ENCODE peak calls at places on chromosomes 13 and 19, in seven cellular contexts. Y, Q, S, Z, P, B and O are unnamed samples.

GRCh38 chr19:55660991-55661390 is 6.2 kb downstream of the U2AF2 start:
- DNase-seq in Y (no peak), Q (no peak), S (no peak), Z (no peak), P (no peak), B (no peak), O (peak; percentile 70)

GRCh38 chr13:75938811-75939525 is 302.8 kb downstream of the LMO7 start:
- DNase-seq in Y (no peak), Q (no peak), S (no peak), Z (peak; percentile 3), P (no peak), B (peak; percentile 2), O (no peak)

GRCh38 chr19:325173-325936 is 19.2 kb downstream of the MIER2 start:
- DNase-seq in Y (no peak), Q (no peak), S (no peak), Z (no peak), P (no peak), B (no peak), O (peak; percentile 58)

GRCh38 chr19:58386576-58387337 is at the start of gene RPS5:
- DNase-seq in Y (peak; percentile 98), Q (peak; percentile 96), S (peak; percentile 98), Z (peak; percentile 97), P (peak; percentile 98), B (peak; percentile 96), O (peak; percentile 99)

GRCh38 chr19:24062222-24062621 is 24.8 kb upstream of the ZNF254 start:
- DNase-seq in Y (no peak), Q (no peak), S (no peak), Z (peak; percentile 36), P (no peak), B (peak; percentile 23), O (no peak)

GRCh38 chr19:23771761-23772667 is 13.3 kb upstream of the ZNF681 start:
- DNase-seq in Y (no peak), Q (no peak), S (no peak), Z (no peak), P (no peak), B (no peak), O (no peak)

GRCh38 chr19:38666662-38667448 is 19.4 kb downstream of the ACTN4 start:
- DNase-seq in Y (peak; percentile 58), Q (peak; percentile 70), S (no peak), Z (peak; percentile 91), P (no peak), B (peak; percentile 86), O (peak; percentile 59)

GRCh38 chr13:58953638-58954037 is 1210.1 kb downstream of the DIAPH3 start:
- DNase-seq in Y (no peak), Q (no peak), S (no peak), Z (peak; percentile 58), P (no peak), B (peak; percentile 57), O (no peak)

GRCh38 chr13:38582133-38582532 is 104.7 kb upstream of the FREM2 start:
- DNase-seq in Y (peak; percentile 61), Q (peak; percentile 33), S (peak; percentile 21), Z (peak; percentile 38), P (no peak), B (peak; percentile 25), O (no peak)

GRCh38 chr19:35549174-35549788 is 3.9 kb downstream of the TMEM147 start:
- DNase-seq in Y (peak; percentile 91), Q (peak; percentile 80), S (peak; percentile 68), Z (peak; percentile 50), P (peak; percentile 79), B (no peak), O (no peak)

GRCh38 chr13:102255409-102255808 is 146.4 kb downstream of the FGF14 start:
- DNase-seq in Y (no peak), Q (no peak), S (no peak), Z (no peak), P (no peak), B (no peak), O (no peak)

GRCh38 chr13:26881154-26881553 is 120.6 kb upstream of the GPR12 start:
- DNase-seq in Y (no peak), Q (no peak), S (no peak), Z (peak; percentile 44), P (no peak), B (peak; percentile 20), O (no peak)

GRCh38 chr13:33518442-33518841 is 232.9 kb upstream of the STARD13 start:
- DNase-seq in Y (no peak), Q (no peak), S (no peak), Z (no peak), P (no peak), B (no peak), O (no peak)

GRCh38 chr19:4589579-4590410 is 30.3 kb upstream of the SEMA6B start:
- DNase-seq in Y (peak; percentile 34), Q (no peak), S (no peak), Z (no peak), P (no peak), B (no peak), O (no peak)

GRCh38 chr13:33637978-33638743 is 179.8 kb upstream of the RFC3 start:
- DNase-seq in Y (no peak), Q (no peak), S (no peak), Z (peak; percentile 66), P (no peak), B (peak; percentile 42), O (no peak)

GRCh38 chr13:109155301-109155761 is 525.9 kb downstream of the MYO16 start:
- DNase-seq in Y (no peak), Q (no peak), S (no peak), Z (peak; percentile 98), P (no peak), B (peak; percentile 98), O (no peak)

GRCh38 chr19:45872095-45872919 is 8.2 kb downstream of the FOXA3 start:
- DNase-seq in Y (no peak), Q (no peak), S (no peak), Z (no peak), P (no peak), B (no peak), O (no peak)

GRCh38 chr19:45870798-45871197 is 6.7 kb downstream of the FOXA3 start:
- DNase-seq in Y (no peak), Q (no peak), S (no peak), Z (no peak), P (no peak), B (no peak), O (no peak)

GRCh38 chr19:45876161-45876410 is 9.9 kb downstream of the IRF2BP1 start:
- DNase-seq in Y (no peak), Q (no peak), S (no peak), Z (no peak), P (no peak), B (no peak), O (no peak)

GRCh38 chr19:45874620-45874966 is 10.5 kb downstream of the FOXA3 start:
- DNase-seq in Y (no peak), Q (no peak), S (no peak), Z (no peak), P (no peak), B (no peak), O (no peak)

DNA sequence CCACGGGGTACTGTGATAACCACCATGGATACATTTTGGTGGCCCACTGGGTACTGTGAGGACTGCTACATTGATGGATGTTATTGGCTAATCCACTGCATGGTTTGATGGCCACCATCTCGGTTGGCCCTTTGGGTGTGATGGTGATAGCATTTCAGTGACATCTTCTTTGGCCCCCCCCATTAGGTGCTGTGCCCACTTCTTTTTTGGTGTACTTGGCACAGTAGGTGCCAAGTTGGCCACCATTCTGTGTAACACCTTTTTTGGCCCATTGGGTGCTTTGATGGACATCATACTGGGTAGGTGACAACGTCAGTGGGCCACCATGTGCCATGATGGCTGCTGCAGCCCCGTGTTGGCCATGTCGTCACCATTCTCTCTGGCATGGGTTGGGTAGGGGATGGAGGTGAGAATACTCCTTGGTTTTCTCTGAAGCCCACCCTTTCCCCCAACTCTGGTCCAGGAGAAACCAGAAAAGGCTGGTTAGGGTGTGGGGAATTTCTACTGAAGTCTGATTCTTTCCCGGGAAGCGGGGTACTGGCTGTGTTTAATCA is 9.2 kb downstream of the FOXA3 start:
- DNase-seq in Y (no peak), Q (no peak), S (no peak), Z (no peak), P (no peak), B (no peak), O (no peak)
- H3K27ac ChIP-seq in Y (no peak overlapping the region), Q (no peak overlapping the region), S (no peak overlapping the region), Z (no peak overlapping the region), P (no peak overlapping the region), B (no peak overlapping the region), O (no peak overlapping the region)

DNA sequence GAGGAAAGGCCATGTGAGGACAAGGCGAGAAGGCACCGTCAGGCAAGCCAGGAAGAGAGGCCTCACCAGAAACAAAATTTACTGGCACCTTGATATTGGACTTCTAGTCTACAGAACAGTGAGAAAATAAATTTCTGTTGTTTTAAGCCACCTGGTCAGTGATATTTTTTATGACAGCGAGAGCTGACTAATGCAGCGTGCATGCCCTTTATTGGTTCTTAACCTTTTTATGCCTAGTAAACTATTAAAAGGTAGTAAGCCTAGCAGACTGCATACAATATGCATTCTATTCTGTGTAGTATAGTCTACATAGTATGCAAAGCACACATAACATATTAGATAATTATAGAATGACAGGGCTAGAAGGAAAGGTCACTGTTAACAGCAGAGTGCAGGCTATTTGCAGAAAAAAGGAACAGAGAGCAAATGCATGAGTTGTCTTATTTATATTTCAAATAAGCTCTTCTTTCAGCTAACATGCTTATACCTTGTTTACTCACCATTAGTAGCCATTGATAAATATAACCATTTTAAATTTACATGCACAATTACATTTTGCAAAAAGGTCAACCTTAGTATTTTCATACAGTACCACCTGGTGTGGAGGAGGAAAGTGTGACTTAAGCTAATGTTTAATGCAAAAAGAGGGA is 25.3 kb upstream of the KATNAL1 start:
- DNase-seq in Y (no peak), Q (no peak), S (no peak), Z (no peak), P (no peak), B (no peak), O (no peak)
- H3K4me1 ChIP-seq in Y (no peaks in the 10 kb centered on the region), Q (no peaks in the 10 kb centered on the region), S (no peaks in the 10 kb centered on the region), Z (no peaks in the 10 kb centered on the region), P (no peaks in the 10 kb centered on the region), B (no peaks in the 10 kb centered on the region), O (no peaks in the 10 kb centered on the region)

DNA sequence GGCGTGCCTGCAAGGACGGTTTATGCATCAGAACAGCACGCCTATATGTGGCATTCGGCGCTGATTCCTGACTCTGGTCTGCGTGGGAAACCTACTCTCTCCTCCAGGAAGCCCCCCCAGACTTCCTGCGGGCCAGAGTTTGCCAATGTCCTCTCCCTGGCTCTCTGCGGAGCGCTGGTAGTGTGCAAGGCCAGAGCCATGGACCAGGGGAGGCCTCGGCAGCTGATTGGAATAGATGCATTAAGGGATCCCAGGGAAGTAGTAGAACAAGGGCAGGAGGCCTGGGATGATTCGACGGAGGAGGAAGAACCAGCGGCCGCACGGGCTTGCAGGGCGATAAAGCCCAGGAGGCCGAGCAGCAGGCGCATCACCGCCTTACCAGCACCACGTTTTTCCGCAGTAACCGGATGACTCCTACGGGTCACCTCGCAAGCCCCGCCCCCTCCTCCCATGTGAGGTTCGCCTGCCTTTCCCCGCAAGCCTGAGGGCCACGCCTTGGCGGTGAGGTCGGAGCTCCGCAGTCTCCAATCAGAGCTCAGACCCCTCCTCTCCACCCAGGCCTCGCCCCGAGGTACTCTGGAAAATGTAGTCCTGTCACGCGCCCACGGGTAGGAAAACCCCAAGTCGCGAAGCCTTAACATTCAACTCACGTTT is 5.0 kb downstream of the CLEC11A start:
- DNase-seq in Y (peak; percentile 95), Q (peak; percentile 90), S (peak; percentile 48), Z (peak; percentile 33), P (peak; percentile 99), B (no peak), O (peak; percentile 91)
- H3K9ac ChIP-seq in Y (no peak overlapping the region), Q (peak overlapping the region; percentile 82), S (no peak overlapping the region), Z (no peak overlapping the region), P (no peak overlapping the region), B (no peak overlapping the region), O (no peak overlapping the region)

GRCh38 chr19:8336665-8337064 is 6.4 kb downstream of the KANK3 start:
- DNase-seq in Y (no peak), Q (no peak), S (no peak), Z (no peak), P (no peak), B (no peak), O (no peak)
- H3K27ac ChIP-seq in Y (no peak overlapping the region), Q (no peak overlapping the region), S (no peak overlapping the region), Z (no peak overlapping the region), P (no peak overlapping the region), B (no peak overlapping the region), O (no peak overlapping the region)

GRCh38 chr19:5691930-5692784 is 2.1 kb downstream of the RPL36 start:
- DNase-seq in Y (no peak), Q (no peak), S (no peak), Z (no peak), P (peak; percentile 42), B (no peak), O (peak; percentile 83)
- H3K4me1 ChIP-seq in Y (no peaks in the 10 kb centered on the region), Q (peaks cover 2% of the 10 kb centered on the region), S (peaks cover 11% of the 10 kb centered on the region), Z (peaks cover 2% of the 10 kb centered on the region), P (no peaks in the 10 kb centered on the region), B (peaks cover 8% of the 10 kb centered on the region), O (peaks cover 13% of the 10 kb centered on the region)